ENCODE peak calls at places on chromosomes 11 and 22, in ten cellular contexts. R is ELR; B is right atrium auricular region; N is central memory CD4-positive, alpha-beta T cell; O is activated T-cell treated with anti-CD3 and anti-CD28 coated beads, Interleukin-2, amount 50 U/mL, for 1 hour; E is stimulated activated naive CD4-positive, alpha-beta T cell treated with Interleukin-2 at 50 U/mL for 16 hours; F is HFF-Myc; Z is endothelial cell; H is NCI-H1436 treated with DMSO at 0.1 percent for 48 hours; D is BJ. A is an unnamed sample.

GRCh38 chr22:38221908-38222796 is 20.4 kb downstream of the MAFF start:
- DNase-seq in D (no peak), Z (no peak), F (no peak), H (no peak), N (no peak), O (no peak), B (no peak), E (no peak), R (no peak), A (no peak)

GRCh38 chr11:70650075-70650909 is 252.0 kb downstream of the CTTN start:
- DNase-seq in N (no peak), E (no peak), R (peak), Z (peak), B (no peak), F (peak), H (no peak), O (peak), D (no peak), A (peak)

GRCh38 chr22:36301384-36301828 is 48.5 kb downstream of the APOL1 start:
- DNase-seq in E (peak), H (no peak), N (peak), B (peak), O (peak), Z (peak), F (peak), D (no peak), R (peak), A (peak)

GRCh38 chr22:39592104-39593060 is 21.8 kb downstream of the CACNA1I start:
- DNase-seq in B (no peak), F (peak), O (no peak), E (no peak), R (peak), H (no peak), N (no peak), Z (no peak), D (peak), A (no peak)

GRCh38 chr22:47092896-47093311 is 330.5 kb downstream of the TBC1D22A start:
- DNase-seq in Z (no peak), O (no peak), B (no peak), F (no peak), E (no peak), H (no peak), D (no peak), N (no peak), R (peak), A (peak)

GRCh38 chr11:75096456-75097172 is at the start of gene OR2AT4:
- DNase-seq in N (no peak), O (no peak), E (no peak), B (no peak), Z (no peak), H (no peak), F (no peak), D (no peak), R (no peak), A (no peak)

GRCh38 chr11:469684-470667 is 19.9 kb downstream of the PTDSS2 start:
- DNase-seq in F (no peak), E (no peak), Z (peak), R (peak), H (no peak), N (no peak), O (no peak), D (no peak), B (peak), A (no peak)

GRCh38 chr11:13448876-13449275 is 14.1 kb downstream of the BTBD10 start:
- DNase-seq in R (no peak), H (no peak), E (no peak), B (no peak), N (no peak), O (no peak), F (no peak), Z (no peak), D (no peak), A (no peak)

GRCh38 chr11:75562048-75562835 is at the start of gene SERPINH1:
- DNase-seq in D (no peak), R (peak), N (peak), F (no peak), E (peak), Z (peak), B (peak), H (peak), O (peak), A (peak)

GRCh38 chr22:45268958-45269844 is 15.5 kb upstream of the UPK3A start:
- DNase-seq in R (peak), H (no peak), B (peak), O (peak), D (no peak), F (no peak), E (peak), N (peak), Z (peak), A (peak)

GRCh38 chr11:92376146-92376599 is 151.6 kb downstream of the FAT3 start:
- DNase-seq in H (no peak), O (no peak), R (no peak), B (no peak), F (no peak), E (no peak), N (no peak), D (no peak), Z (no peak), A (no peak)

GRCh38 chr22:49727191-49727880 is 100.3 kb downstream of the BRD1 start:
- DNase-seq in F (no peak), H (no peak), R (no peak), Z (no peak), N (no peak), B (no peak), O (no peak), D (no peak), E (no peak), A (no peak)

GRCh38 chr11:28632338-28632737 is 524.1 kb downstream of the METTL15 start:
- DNase-seq in R (peak), Z (no peak), F (no peak), D (no peak), B (no peak), E (no peak), N (no peak), H (no peak), O (no peak), A (no peak)

GRCh38 chr11:91970604-91971003 is 254.0 kb upstream of the FAT3 start:
- DNase-seq in H (no peak), Z (no peak), B (no peak), R (no peak), D (no peak), E (no peak), N (no peak), F (no peak), O (no peak), A (no peak)

GRCh38 chr11:2074266-2074825 is 64.8 kb downstream of the IGF2 start:
- DNase-seq in E (no peak), B (no peak), Z (no peak), O (no peak), H (no peak), D (no peak), N (no peak), R (peak), F (no peak), A (no peak)

GRCh38 chr11:57336111-57336666 is 497 bp upstream of the SSRP1 start:
- DNase-seq in H (no peak), N (no peak), D (no peak), O (peak), R (no peak), B (no peak), F (no peak), Z (no peak), E (peak), A (no peak)

GRCh38 chr11:118614511-118614910 is 7.1 kb downstream of the PHLDB1 start:
- DNase-seq in E (no peak), F (no peak), B (no peak), O (no peak), D (no peak), Z (no peak), H (no peak), N (no peak), R (no peak), A (peak)

GRCh38 chr22:30457964-30458363 is 13.9 kb downstream of the SEC14L3 start:
- DNase-seq in N (no peak), D (no peak), R (peak), B (no peak), O (no peak), Z (no peak), H (no peak), F (no peak), E (no peak), A (no peak)

GRCh38 chr22:19523240-19524169 is 705 bp downstream of the CLDN5 start:
- DNase-seq in B (no peak), Z (peak), F (no peak), D (no peak), O (peak), E (no peak), N (no peak), H (no peak), R (peak), A (peak)

GRCh38 chr22:49151256-49152131 is 676.2 kb downstream of the BRD1 start:
- DNase-seq in N (no peak), O (no peak), F (no peak), B (no peak), Z (no peak), H (no peak), E (no peak), R (no peak), D (no peak), A (no peak)

GRCh38 chr11:92024788-92025187 is 199.8 kb upstream of the FAT3 start:
- DNase-seq in O (no peak), B (no peak), N (no peak), F (no peak), E (no peak), Z (no peak), D (no peak), R (no peak), H (no peak), A (no peak)

GRCh38 chr11:75561426-75562047 is 516 bp upstream of the SERPINH1 start:
- DNase-seq in E (no peak), F (no peak), R (no peak), O (no peak), D (no peak), H (no peak), B (no peak), N (no peak), Z (no peak), A (no peak)

GRCh38 chr11:116793476-116794096 is 1.9 kb upstream of the APOA5 start:
- DNase-seq in H (no peak), N (no peak), R (peak), Z (no peak), D (no peak), O (no peak), E (no peak), F (no peak), B (no peak), A (no peak)

GRCh38 chr11:20278727-20279126 is 84.8 kb upstream of the HTATIP2 start:
- DNase-seq in F (no peak), E (no peak), Z (no peak), R (no peak), D (no peak), N (no peak), H (no peak), O (no peak), B (no peak), A (no peak)

GRCh38 chr22:33110562-33111163 is 52.5 kb upstream of the SYN3 start:
- DNase-seq in E (no peak), D (no peak), H (no peak), O (no peak), N (no peak), Z (no peak), F (no peak), B (no peak), R (no peak), A (no peak)

GRCh38 chr11:76639621-76640020 is 30.9 kb downstream of the LRRC32 start:
- DNase-seq in R (no peak), D (no peak), H (no peak), Z (peak), E (no peak), N (no peak), O (no peak), B (no peak), F (no peak), A (peak)

GRCh38 chr22:20249797-20250354 is 18.2 kb downstream of the RTN4R start:
- DNase-seq in D (no peak), O (no peak), B (no peak), E (no peak), F (no peak), H (no peak), N (no peak), Z (no peak), R (no peak), A (no peak)

GRCh38 chr11:7546324-7546791 is 32.6 kb downstream of the PPFIBP2 start:
- DNase-seq in B (no peak), Z (no peak), N (no peak), E (no peak), H (no peak), O (no peak), D (no peak), F (no peak), R (no peak), A (no peak)

GRCh38 chr11:112965601-112966125 is 4.4 kb downstream of the NCAM1 start:
- DNase-seq in H (no peak), O (no peak), D (no peak), E (no peak), Z (no peak), R (no peak), B (no peak), F (no peak), N (no peak), A (no peak)

GRCh38 chr11:65437436-65438227 is 15.0 kb downstream of the NEAT1 start:
- DNase-seq in O (no peak), B (peak), F (no peak), E (no peak), R (peak), Z (no peak), H (no peak), N (no peak), D (no peak), A (peak)

GRCh38 chr22:18078329-18079041 is 695 bp downstream of the PEX26 start:
- DNase-seq in H (no peak), Z (peak), F (no peak), D (no peak), R (peak), B (no peak), O (peak), N (peak), E (peak), A (peak)

GRCh38 chr11:94635072-94635471 is 67.9 kb downstream of the PIWIL4 start:
- DNase-seq in B (peak), H (no peak), D (no peak), O (no peak), F (no peak), Z (no peak), N (no peak), R (no peak), E (no peak), A (no peak)

GRCh38 chr11:6841694-6842093 is 3.8 kb upstream of the OR10A5 start:
- DNase-seq in B (no peak), O (no peak), D (no peak), Z (no peak), N (no peak), F (no peak), H (no peak), E (no peak), R (no peak), A (no peak)

GRCh38 chr22:49962012-49962750 is 1.6 kb downstream of the PIM3 start:
- DNase-seq in E (peak), B (peak), D (peak), Z (peak), N (peak), H (no peak), F (peak), R (peak), O (peak), A (peak)

GRCh38 chr22:44449061-44449682 is 48.9 kb downstream of the RTL6 start:
- DNase-seq in D (peak), H (no peak), O (no peak), E (no peak), F (peak), N (no peak), Z (no peak), B (no peak), R (peak), A (no peak)

GRCh38 chr11:2612884-2613571 is 86.8 kb downstream of the KCNQ1OT1 start:
- DNase-seq in H (no peak), B (no peak), D (no peak), F (no peak), E (no peak), N (no peak), Z (no peak), O (no peak), R (no peak), A (no peak)

GRCh38 chr11:71268706-71269321 is 16.4 kb upstream of the SHANK2 start:
- DNase-seq in B (peak), O (no peak), D (no peak), F (no peak), Z (no peak), N (no peak), R (no peak), E (no peak), H (no peak), A (no peak)

GRCh38 chr11:109978895-109979294 is 114.3 kb upstream of the ZC3H12C start:
- DNase-seq in D (no peak), Z (no peak), H (no peak), N (no peak), O (no peak), E (no peak), F (no peak), R (no peak), B (no peak), A (no peak)